ENCODE peak calls at places on chromosomes 4 and X, in four cellular contexts. P is K562, T is WTC11, I is HepG2. O is an unnamed sample.

GRCh38 chrX:24245201-24245600 is 68.7 kb downstream of the SUPT20HL2 start:
- DNase-seq in P (no peak), I (no peak), T (no peak), O (peak; percentile 61)

GRCh38 chrX:2500091-2500680 is 590 bp downstream of the DHRSX start:
- DNase-seq in T (peak; percentile 51), I (peak; percentile 18), P (no peak), O (peak; percentile 73)

GRCh38 chr4:7043521-7044414 is 596 bp downstream of the TADA2B start:
- DNase-seq in T (peak; percentile 35), I (no peak), P (peak; percentile 47), O (peak; percentile 49)

GRCh38 chr4:140718240-140718639 is 37.9 kb downstream of the TBC1D9 start:
- DNase-seq in T (no peak), I (no peak), P (no peak), O (no peak)

GRCh38 chr4:48249378-48249777 is 20.3 kb downstream of the TEC start:
- DNase-seq in T (no peak), I (no peak), P (no peak), O (no peak)

GRCh38 chrX:145405012-145405411 is 157.7 kb downstream of the SPANXN1 start:
- DNase-seq in I (peak; percentile 1), T (no peak), P (peak; percentile 8), O (peak; percentile 2)

GRCh38 chr4:186021461-186022167 is 47.3 kb upstream of the TLR3 start:
- DNase-seq in I (peak; percentile 30), T (peak; percentile 73), P (peak; percentile 17), O (peak; percentile 14)

GRCh38 chrX:154735695-154736393 is 15.0 kb downstream of the GAB3 start:
- DNase-seq in P (no peak), I (no peak), T (no peak), O (peak; percentile 44)

GRCh38 chr4:535924-536281 is 36.9 kb downstream of the PIGG start:
- DNase-seq in P (no peak), T (no peak), I (no peak), O (no peak)

GRCh38 chr4:185011408-185011807 is 6.9 kb upstream of the HELT start:
- DNase-seq in T (peak; percentile 70), P (no peak), I (peak; percentile 14), O (no peak)

GRCh38 chr4:36159208-36159607 is 85.1 kb downstream of the ARAP2 start:
- DNase-seq in I (peak; percentile 6), P (no peak), T (peak; percentile 17), O (no peak)

GRCh38 chr4:17494258-17494657 is 17.6 kb downstream of the QDPR start:
- DNase-seq in I (no peak), P (peak; percentile 51), T (no peak), O (peak; percentile 6)

GRCh38 chr4:168694669-168695068 is 197.8 kb downstream of the PALLD start:
- DNase-seq in I (no peak), T (no peak), P (no peak), O (peak; percentile 65)

GRCh38 chrX:71911023-71911730 is 532 bp downstream of the NHSL2 start:
- DNase-seq in T (peak; percentile 73), P (no peak), I (no peak), O (peak; percentile 42)

GRCh38 chr4:8176547-8177399 is 18.2 kb upstream of the ABLIM2 start:
- DNase-seq in I (peak; percentile 65), P (peak; percentile 60), T (peak; percentile 62), O (peak; percentile 60)

GRCh38 chr4:6718932-6719610 is 3.1 kb downstream of the BLOC1S4 start:
- DNase-seq in T (no peak), P (peak; percentile 6), I (no peak), O (no peak)

GRCh38 chr4:11769425-11769824 is 340.7 kb upstream of the HS3ST1 start:
- DNase-seq in I (no peak), T (no peak), P (no peak), O (no peak)

GRCh38 chrX:31555506-31555905 is 483.7 kb upstream of the FTHL17 start:
- DNase-seq in P (no peak), T (no peak), I (no peak), O (no peak)

GRCh38 chr4:156734965-156735895 is 236.4 kb downstream of the PDGFC start:
- DNase-seq in P (no peak), T (no peak), I (no peak), O (no peak)

GRCh38 chr4:173506780-173507211 is 23.2 kb downstream of the HAND2 start:
- DNase-seq in I (no peak), P (no peak), T (no peak), O (no peak)

GRCh38 chrX:118974088-118974907 is at the start of gene LONRF3:
- DNase-seq in I (peak; percentile 58), T (no peak), P (peak; percentile 38), O (peak; percentile 53)

GRCh38 chr4:186449954-186450353 is 105.4 kb downstream of the MTNR1A start:
- DNase-seq in P (no peak), T (no peak), I (no peak), O (no peak)

GRCh38 chrX:48306175-48306574 is 50.3 kb downstream of the SSX3 start:
- DNase-seq in T (no peak), I (no peak), P (peak; percentile 46), O (no peak)

DNA sequence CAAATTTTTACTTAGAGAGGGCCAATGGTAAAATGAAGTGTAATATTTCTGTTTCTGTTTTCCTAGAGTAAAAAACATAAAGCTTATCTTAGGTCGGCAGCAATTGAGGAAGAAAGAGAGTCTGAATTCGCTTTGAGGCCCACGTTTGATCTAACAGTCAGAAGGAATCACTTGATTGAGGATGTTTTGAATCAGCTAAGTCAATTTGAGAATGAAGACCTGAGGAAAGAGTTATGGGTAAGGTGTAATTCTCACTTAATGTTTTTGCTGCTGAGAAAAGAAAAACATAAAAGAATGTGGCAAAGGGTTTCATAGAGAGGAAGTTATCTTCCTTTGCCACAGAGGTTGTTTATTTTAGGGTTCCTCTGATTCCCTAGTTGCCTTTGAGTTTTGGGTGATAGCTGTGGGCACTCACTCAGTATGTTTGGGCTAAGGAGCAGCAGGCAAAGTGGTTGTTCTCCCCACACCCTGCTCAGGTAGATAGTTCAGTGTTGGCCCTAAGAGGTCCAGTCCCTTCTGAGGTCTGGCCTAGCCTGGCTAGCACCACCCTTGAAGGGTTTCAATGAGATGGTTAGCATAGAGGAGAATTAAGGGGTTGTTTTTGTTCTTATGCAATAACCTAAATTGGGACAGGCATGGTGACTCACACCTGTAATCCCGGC is 32.3 kb downstream of the HERC5 start:
- DNase-seq in T (no peak), P (no peak), I (no peak), O (no peak)
- TF ChIP-seq HMGXB4 in T (no peak), P (no peak), I (no peak), O (no peak)

GRCh38 chr4:176927117-176927516 is 134.4 kb upstream of the VEGFC start:
- DNase-seq in I (no peak), T (no peak), P (no peak), O (no peak)
- TF ChIP-seq HMGXB4 in I (no peak), T (no peak), P (no peak), O (no peak)

GRCh38 chr4:175443547-175443946 is 368.5 kb downstream of the GPM6A start:
- DNase-seq in T (no peak), I (no peak), P (no peak), O (no peak)
- TF ChIP-seq HMGXB4 in T (no peak), I (no peak), P (no peak), O (no peak)

GRCh38 chrX:102067966-102068723 is 57.3 kb upstream of the TCEAL2 start:
- DNase-seq in P (peak; percentile 4), I (peak; percentile 1), T (no peak), O (peak; percentile 4)

DNA sequence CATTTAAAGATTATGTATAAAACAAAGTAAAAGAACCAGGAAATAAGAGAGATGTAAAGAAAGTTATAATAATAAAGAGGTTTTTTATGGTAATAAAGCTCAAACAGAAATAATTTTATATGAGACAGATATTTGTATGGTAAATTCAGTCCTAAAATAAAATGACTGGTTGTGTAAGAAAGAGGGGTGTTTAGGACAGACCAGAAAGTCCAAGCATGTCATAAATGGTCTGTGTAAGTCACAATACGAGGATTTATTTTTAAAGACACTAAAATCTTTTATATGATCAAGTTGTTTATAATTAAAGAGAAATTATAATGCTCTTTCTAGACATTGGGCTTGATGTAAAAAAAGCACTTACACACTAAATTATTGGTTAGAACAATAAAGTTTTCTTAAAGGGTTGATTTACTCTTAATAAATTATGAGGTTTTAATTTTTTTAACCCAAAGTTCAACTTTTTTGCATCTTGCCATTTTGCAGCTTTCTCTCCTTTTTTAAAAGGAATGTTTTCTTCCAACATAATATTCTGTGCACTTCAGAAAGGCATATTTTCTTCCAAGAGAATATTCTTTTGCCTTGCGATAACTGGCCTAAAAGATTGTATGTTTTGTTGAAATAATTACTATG is 61.9 kb upstream of the TCEAL2 start:
- DNase-seq in P (no peak), T (no peak), I (no peak), O (no peak)
- TF ChIP-seq HMGXB4 in P (no peak), T (no peak), I (no peak), O (no peak)

O was measured in A549.